ENCODE peak calls at places on chromosome 11, in six cellular contexts. One of them, this sample, is unnamed. For H3K4me1, the result is how much of the 10 kb centered on the place peaks cover.

GRCh38 chr11:66479741-66480115 is 506 bp upstream of the DPP3 start:
- DNase-seq in body of pancreas: no peak
- DNase-seq in ovary: no peak
- DNase-seq in PC-3: no peak
- DNase-seq in heart left ventricle: no peak
- DNase-seq in tibial nerve: peak
- DNase-seq in this sample: no peak

GRCh38 chr11:58027341-58027740 is 3.4 kb upstream of the OR6Q1 start:
- DNase-seq in heart left ventricle: no peak
- DNase-seq in ovary: no peak
- DNase-seq in body of pancreas: no peak
- DNase-seq in tibial nerve: no peak
- DNase-seq in PC-3: no peak
- DNase-seq in this sample: no peak

GRCh38 chr11:665707-666281 is 28.7 kb downstream of the DRD4 start:
- DNase-seq in tibial nerve: no peak
- DNase-seq in body of pancreas: no peak
- DNase-seq in heart left ventricle: no peak
- DNase-seq in PC-3: no peak
- DNase-seq in ovary: peak
- DNase-seq in this sample: no peak

GRCh38 chr11:109697140-109697843 is 275.3 kb downstream of the C11orf87 start:
- DNase-seq in PC-3: peak
- DNase-seq in tibial nerve: no peak
- DNase-seq in ovary: no peak
- DNase-seq in heart left ventricle: no peak
- DNase-seq in body of pancreas: no peak
- DNase-seq in this sample: no peak

GRCh38 chr11:15744693-15745092 is 611.7 kb downstream of the SOX6 start:
- DNase-seq in PC-3: no peak
- DNase-seq in tibial nerve: no peak
- DNase-seq in heart left ventricle: no peak
- DNase-seq in body of pancreas: no peak
- DNase-seq in ovary: no peak
- DNase-seq in this sample: no peak

GRCh38 chr11:31246451-31247165 is 122.9 kb downstream of the DCDC1 start:
- DNase-seq in body of pancreas: no peak
- DNase-seq in PC-3: no peak
- DNase-seq in ovary: no peak
- DNase-seq in tibial nerve: peak
- DNase-seq in heart left ventricle: peak
- DNase-seq in this sample: no peak

GRCh38 chr11:69485337-69486041 is 4.0 kb downstream of the LINC01488 start:
- DNase-seq in ovary: no peak
- DNase-seq in tibial nerve: no peak
- DNase-seq in heart left ventricle: peak
- DNase-seq in PC-3: no peak
- DNase-seq in body of pancreas: no peak
- DNase-seq in this sample: no peak

GRCh38 chr11:45348729-45349128 is 62.6 kb upstream of the SYT13 start:
- DNase-seq in PC-3: no peak
- DNase-seq in heart left ventricle: no peak
- DNase-seq in body of pancreas: no peak
- DNase-seq in ovary: no peak
- DNase-seq in tibial nerve: no peak
- DNase-seq in this sample: no peak

GRCh38 chr11:81987829-81988472 is 745.7 kb downstream of the FAM181B start:
- DNase-seq in tibial nerve: no peak
- DNase-seq in PC-3: no peak
- DNase-seq in heart left ventricle: no peak
- DNase-seq in body of pancreas: peak
- DNase-seq in ovary: no peak
- DNase-seq in this sample: no peak

GRCh38 chr11:91373497-91373896 is 851.1 kb upstream of the FAT3 start:
- DNase-seq in PC-3: peak
- DNase-seq in heart left ventricle: no peak
- DNase-seq in body of pancreas: no peak
- DNase-seq in tibial nerve: no peak
- DNase-seq in ovary: no peak
- DNase-seq in this sample: no peak

GRCh38 chr11:1676254-1676740 is 20.7 kb upstream of the KRTAP5-6 start:
- DNase-seq in PC-3: no peak
- DNase-seq in body of pancreas: no peak
- DNase-seq in ovary: no peak
- DNase-seq in heart left ventricle: no peak
- DNase-seq in tibial nerve: no peak
- DNase-seq in this sample: no peak

GRCh38 chr11:82858556-82859091 is 41.6 kb downstream of the PRCP start:
- DNase-seq in ovary: no peak
- DNase-seq in tibial nerve: no peak
- DNase-seq in body of pancreas: no peak
- DNase-seq in heart left ventricle: no peak
- DNase-seq in PC-3: peak
- DNase-seq in this sample: no peak

GRCh38 chr11:64007629-64008282 is 21.5 kb downstream of the OTUB1 start:
- DNase-seq in ovary: peak
- DNase-seq in PC-3: no peak
- DNase-seq in tibial nerve: peak
- DNase-seq in heart left ventricle: peak
- DNase-seq in body of pancreas: peak
- DNase-seq in this sample: no peak

GRCh38 chr11:125938418-125938817 is 7.4 kb upstream of the VSIG10L2 start:
- DNase-seq in tibial nerve: no peak
- DNase-seq in body of pancreas: no peak
- DNase-seq in PC-3: no peak
- DNase-seq in ovary: no peak
- DNase-seq in heart left ventricle: no peak
- DNase-seq in this sample: no peak

DNA sequence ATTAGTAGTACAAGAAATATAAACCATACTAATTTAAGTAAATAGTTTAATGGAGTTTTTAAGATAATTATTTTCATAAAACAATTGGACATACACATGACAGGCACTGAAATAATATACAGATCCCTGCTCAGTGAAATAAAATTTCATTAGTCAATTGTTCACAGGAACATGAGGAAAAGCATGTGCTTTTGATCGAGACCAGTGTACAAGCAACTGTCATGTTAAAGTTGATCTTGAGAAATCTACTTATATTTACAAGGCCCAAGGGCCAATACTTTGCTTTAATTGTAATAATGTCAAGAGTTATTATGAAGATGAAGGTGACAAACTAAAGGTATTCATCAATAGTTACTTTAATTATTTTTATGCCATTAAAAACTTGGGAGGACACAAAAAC is 792.7 kb upstream of the LUZP2 start:
- DNase-seq in heart left ventricle: no peak
- DNase-seq in PC-3: no peak
- DNase-seq in body of pancreas: no peak
- DNase-seq in tibial nerve: no peak
- DNase-seq in ovary: no peak
- DNase-seq in this sample: no peak
- H3K4me3 ChIP-seq in heart left ventricle: no peak
- H3K4me3 ChIP-seq in PC-3: no peak
- H3K4me3 ChIP-seq in body of pancreas: no peak
- H3K4me3 ChIP-seq in tibial nerve: no peak
- H3K4me3 ChIP-seq in ovary: no peak
- H3K4me3 ChIP-seq in this sample: no peak

DNA sequence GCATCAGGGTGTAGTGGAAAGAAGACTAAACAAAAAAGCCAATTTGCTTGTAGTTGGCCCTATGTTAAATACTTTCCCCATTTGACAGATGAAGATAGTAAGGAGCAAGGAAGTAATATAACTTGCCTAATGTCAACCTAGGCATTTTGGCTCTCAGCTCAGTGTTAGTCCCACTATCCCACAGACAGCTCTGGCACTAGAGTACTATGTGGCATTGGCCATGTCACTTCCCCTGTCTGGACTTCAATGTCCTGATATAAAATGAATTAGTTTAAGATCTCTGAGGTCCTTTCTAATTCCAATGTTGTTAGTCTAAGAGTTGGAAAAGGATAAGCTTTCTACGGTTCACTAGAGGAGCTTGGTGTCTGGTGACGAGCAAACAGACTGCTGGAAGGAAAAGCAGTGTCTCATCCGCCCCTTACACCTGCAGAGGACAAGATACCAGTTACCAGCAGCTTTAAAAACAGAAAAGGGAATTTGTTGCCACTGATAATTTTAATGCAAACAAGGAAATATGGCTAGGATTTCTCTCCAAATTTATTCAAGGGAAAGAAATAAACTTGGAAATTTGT is 92.5 kb downstream of the RELT start:
- DNase-seq in PC-3: no peak
- DNase-seq in ovary: no peak
- DNase-seq in body of pancreas: no peak
- DNase-seq in tibial nerve: no peak
- DNase-seq in heart left ventricle: no peak
- DNase-seq in this sample: no peak
- H3K27ac ChIP-seq in PC-3: no peak
- H3K27ac ChIP-seq in ovary: no peak
- H3K27ac ChIP-seq in body of pancreas: no peak
- H3K27ac ChIP-seq in tibial nerve: peak
- H3K27ac ChIP-seq in heart left ventricle: peak
- H3K27ac ChIP-seq in this sample: peak

GRCh38 chr11:128613300-128613995 is 26.1 kb upstream of the ETS1 start:
- DNase-seq in PC-3: no peak
- DNase-seq in ovary: no peak
- DNase-seq in body of pancreas: no peak
- DNase-seq in tibial nerve: no peak
- DNase-seq in heart left ventricle: no peak
- DNase-seq in this sample: no peak
- H3K4me1 ChIP-seq in PC-3: under half
- H3K4me1 ChIP-seq in ovary: under half
- H3K4me1 ChIP-seq in body of pancreas: under half
- H3K4me1 ChIP-seq in tibial nerve: under half
- H3K4me1 ChIP-seq in heart left ventricle: under half
- H3K4me1 ChIP-seq in this sample: under half

GRCh38 chr11:65132238-65132987 is 1.9 kb downstream of the SYVN1 start:
- DNase-seq in ovary: no peak
- DNase-seq in tibial nerve: no peak
- DNase-seq in PC-3: no peak
- DNase-seq in body of pancreas: no peak
- DNase-seq in heart left ventricle: peak
- DNase-seq in this sample: no peak

GRCh38 chr11:65131417-65131776 is 2.9 kb downstream of the SYVN1 start:
- DNase-seq in heart left ventricle: no peak
- DNase-seq in PC-3: no peak
- DNase-seq in ovary: no peak
- DNase-seq in body of pancreas: no peak
- DNase-seq in tibial nerve: no peak
- DNase-seq in this sample: no peak

GRCh38 chr11:65132988-65133700 is 1.2 kb downstream of the SYVN1 start:
- DNase-seq in body of pancreas: peak
- DNase-seq in tibial nerve: no peak
- DNase-seq in PC-3: peak
- DNase-seq in ovary: peak
- DNase-seq in heart left ventricle: peak
- DNase-seq in this sample: no peak

GRCh38 chr11:65130631-65131416 is 3.5 kb downstream of the SYVN1 start:
- DNase-seq in PC-3: no peak
- DNase-seq in body of pancreas: no peak
- DNase-seq in ovary: no peak
- DNase-seq in tibial nerve: no peak
- DNase-seq in heart left ventricle: no peak
- DNase-seq in this sample: no peak

DNA sequence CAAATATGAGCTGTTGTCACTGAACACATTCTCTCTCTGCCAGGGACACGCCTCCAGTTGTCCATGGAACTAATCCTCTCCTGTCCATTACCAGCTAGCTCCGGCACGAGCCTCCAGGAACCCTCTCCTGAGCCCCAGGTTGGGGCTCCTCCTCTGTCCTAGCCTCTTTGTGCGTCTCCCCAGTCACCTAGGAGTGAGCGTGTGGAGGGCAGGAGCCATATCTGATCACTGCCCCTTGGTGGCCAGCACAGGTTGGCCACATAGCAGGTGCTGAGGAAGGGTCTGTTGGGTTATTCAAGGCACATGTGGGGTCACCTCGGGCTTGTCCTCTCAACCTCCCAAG is 2.5 kb downstream of the SYVN1 start:
- DNase-seq in ovary: no peak
- DNase-seq in heart left ventricle: no peak
- DNase-seq in PC-3: no peak
- DNase-seq in tibial nerve: no peak
- DNase-seq in body of pancreas: no peak
- DNase-seq in this sample: no peak
- H3K4me3 ChIP-seq in ovary: no peak
- H3K4me3 ChIP-seq in heart left ventricle: no peak
- H3K4me3 ChIP-seq in PC-3: no peak
- H3K4me3 ChIP-seq in tibial nerve: no peak
- H3K4me3 ChIP-seq in body of pancreas: no peak
- H3K4me3 ChIP-seq in this sample: no peak

GRCh38 chr11:123228489-123229163 is 33.6 kb upstream of the CLMP start:
- DNase-seq in heart left ventricle: no peak
- DNase-seq in body of pancreas: no peak
- DNase-seq in PC-3: no peak
- DNase-seq in ovary: no peak
- DNase-seq in tibial nerve: no peak
- DNase-seq in this sample: no peak

GRCh38 chr11:123231777-123232176 is 36.7 kb upstream of the CLMP start:
- DNase-seq in PC-3: no peak
- DNase-seq in tibial nerve: no peak
- DNase-seq in ovary: no peak
- DNase-seq in heart left ventricle: no peak
- DNase-seq in body of pancreas: no peak
- DNase-seq in this sample: no peak

GRCh38 chr11:123233978-123234340 is 38.9 kb upstream of the CLMP start:
- DNase-seq in PC-3: no peak
- DNase-seq in body of pancreas: no peak
- DNase-seq in heart left ventricle: no peak
- DNase-seq in ovary: no peak
- DNase-seq in tibial nerve: no peak
- DNase-seq in this sample: no peak

GRCh38 chr11:123233280-123233977 is 38.4 kb upstream of the CLMP start:
- DNase-seq in tibial nerve: no peak
- DNase-seq in body of pancreas: no peak
- DNase-seq in ovary: no peak
- DNase-seq in PC-3: no peak
- DNase-seq in heart left ventricle: no peak
- DNase-seq in this sample: no peak

GRCh38 chr11:123231263-123231662 is 36.2 kb upstream of the CLMP start:
- DNase-seq in heart left ventricle: no peak
- DNase-seq in PC-3: no peak
- DNase-seq in ovary: no peak
- DNase-seq in tibial nerve: no peak
- DNase-seq in body of pancreas: no peak
- DNase-seq in this sample: no peak
- H3K27ac ChIP-seq in heart left ventricle: no peak
- H3K27ac ChIP-seq in PC-3: no peak
- H3K27ac ChIP-seq in ovary: no peak
- H3K27ac ChIP-seq in tibial nerve: no peak
- H3K27ac ChIP-seq in body of pancreas: no peak
- H3K27ac ChIP-seq in this sample: no peak